ENCODE peak calls at places on chromosomes 12 and 14, in six cellular contexts. G, U, Q, A, O and D are unnamed samples.

GRCh38 chr14:78399316-78399889 is 229.2 kb downstream of the NRXN3 start:
- DNase-seq in G (peak; percentile 43), A (peak; percentile 0), U (peak; percentile 55), Q (no peak), O (peak; percentile 31), D (no peak)

GRCh38 chr12:121166356-121166755 is 33.7 kb downstream of the P2RX7 start:
- DNase-seq in G (no peak), U (no peak), A (no peak), O (no peak), Q (no peak), D (no peak)

GRCh38 chr14:21347201-21347600 is 36.6 kb downstream of the SUPT16H start:
- DNase-seq in G (no peak), A (no peak), U (no peak), O (no peak), Q (no peak), D (no peak)

GRCh38 chr12:58745348-58746125 is 174.8 kb downstream of the LRIG3 start:
- DNase-seq in Q (no peak), G (no peak), A (no peak), U (no peak), O (no peak), D (no peak)

GRCh38 chr14:89469210-89470198 is 52.5 kb upstream of the FOXN3 start:
- DNase-seq in Q (no peak), G (no peak), A (no peak), U (no peak), O (no peak), D (no peak)

GRCh38 chr12:17215754-17216153 is 609.8 kb upstream of the LMO3 start:
- DNase-seq in U (no peak), A (no peak), O (peak; percentile 18), Q (no peak), G (no peak), D (no peak)

GRCh38 chr14:52835122-52835903 is 43.9 kb upstream of the GNPNAT1 start:
- DNase-seq in O (no peak), Q (no peak), U (no peak), A (peak; percentile 51), G (no peak), D (no peak)

GRCh38 chr14:101315802-101316296 is 245.4 kb upstream of the DIO3 start:
- DNase-seq in A (no peak), O (peak; percentile 40), U (no peak), Q (no peak), G (no peak), D (no peak)

GRCh38 chr14:54329082-54329695 is 67.6 kb upstream of the CDKN3 start:
- DNase-seq in Q (peak; percentile 20), G (no peak), A (peak; percentile 81), O (peak; percentile 50), U (peak; percentile 74), D (no peak)

GRCh38 chr12:69511469-69511868 is 41.3 kb downstream of the FRS2 start:
- DNase-seq in G (no peak), Q (no peak), O (no peak), U (no peak), A (no peak), D (no peak)

GRCh38 chr12:44127966-44128365 is 292.1 kb downstream of the TMEM117 start:
- DNase-seq in U (no peak), A (no peak), O (no peak), Q (no peak), G (no peak), D (no peak)

GRCh38 chr14:95891742-95892141 is 15.1 kb downstream of the TUNAR start:
- DNase-seq in A (peak; percentile 58), G (no peak), O (no peak), Q (no peak), U (peak; percentile 6), D (no peak)

GRCh38 chr14:86838363-86838762 is 1154.6 kb downstream of the GALC start:
- DNase-seq in U (no peak), O (no peak), A (peak; percentile 24), G (no peak), Q (no peak), D (no peak)

GRCh38 chr12:20097561-20097960 is 270.8 kb upstream of the PDE3A start:
- DNase-seq in U (peak; percentile 26), G (no peak), O (no peak), Q (no peak), A (peak; percentile 74), D (no peak)

GRCh38 chr12:47818701-47819543 is 781 bp downstream of the HDAC7 start:
- DNase-seq in G (peak; percentile 53), O (peak; percentile 52), Q (peak; percentile 65), A (no peak), U (no peak), D (no peak)

GRCh38 chr14:35855886-35856481 is 29.8 kb downstream of the BRMS1L start:
- DNase-seq in O (no peak), A (no peak), U (peak; percentile 20), Q (no peak), G (no peak), D (no peak)

GRCh38 chr14:69701857-69702256 is 65.1 kb upstream of the SRSF5 start:
- DNase-seq in U (no peak), G (no peak), O (no peak), Q (no peak), A (no peak), D (no peak)

GRCh38 chr12:88935856-88936255 is 355.6 kb upstream of the KITLG start:
- DNase-seq in A (no peak), O (no peak), U (no peak), G (no peak), Q (no peak), D (no peak)

GRCh38 chr12:2765052-2765451 is 29.7 kb upstream of the FKBP4 start:
- DNase-seq in Q (no peak), G (no peak), A (no peak), O (no peak), U (no peak), D (peak; percentile 42)

GRCh38 chr12:105274571-105274970 is 38.6 kb upstream of the APPL2 start:
- DNase-seq in U (no peak), O (no peak), G (no peak), Q (no peak), A (no peak), D (no peak)